ENCODE peak calls at places on chromosomes 13 and 19, in nine cellular contexts. K, W, S, E, F, I, A, J and T are unnamed samples.

GRCh38 chr13:43246382-43246781 is 223.0 kb downstream of the DNAJC15 start:
- DNase-seq in I (no peak), S (no peak), K (no peak), W (no peak), J (no peak), A (no peak), F (no peak), E (no peak), T (no peak)

GRCh38 chr19:19458110-19458816 is 52.8 kb downstream of the GATAD2A start:
- DNase-seq in J (no peak), E (no peak), A (no peak), I (no peak), S (no peak), F (no peak), K (no peak), W (no peak), T (no peak)

GRCh38 chr13:86572115-86572514 is 772.9 kb upstream of the SLITRK6 start:
- DNase-seq in K (no peak), W (no peak), A (no peak), E (no peak), J (peak; percentile 66), F (no peak), I (no peak), S (no peak), T (no peak)

GRCh38 chr13:28761586-28761985 is 42.8 kb upstream of the SLC46A3 start:
- DNase-seq in A (no peak), J (peak; percentile 49), F (no peak), K (no peak), E (no peak), I (no peak), S (no peak), W (no peak), T (no peak)

GRCh38 chr13:79557666-79558065 is 76.7 kb downstream of the NDFIP2 start:
- DNase-seq in K (no peak), I (no peak), A (no peak), S (no peak), E (no peak), J (no peak), F (no peak), W (no peak), T (no peak)

GRCh38 chr13:103325675-103326074 is 259.5 kb upstream of the SLC10A2 start:
- DNase-seq in J (no peak), A (no peak), W (no peak), E (no peak), K (no peak), F (no peak), I (no peak), S (no peak), T (no peak)

GRCh38 chr19:15790096-15790495 is 2.6 kb downstream of the OR10H5 start:
- DNase-seq in S (no peak), F (no peak), I (no peak), A (no peak), E (no peak), J (peak; percentile 26), K (no peak), W (no peak), T (no peak)

GRCh38 chr19:15701757-15702589 is 25.9 kb upstream of the OR10H2 start:
- DNase-seq in A (no peak), F (no peak), J (peak; percentile 8), W (no peak), S (no peak), K (peak; percentile 59), E (no peak), I (no peak), T (no peak)

GRCh38 chr13:42660367-42660965 is 86.5 kb downstream of the TNFSF11 start:
- DNase-seq in E (no peak), K (no peak), I (no peak), F (no peak), S (no peak), W (no peak), A (no peak), J (no peak), T (no peak)

GRCh38 chr19:47813304-47813994 is 8.3 kb upstream of the CRX start:
- DNase-seq in W (peak; percentile 8), A (peak; percentile 75), I (peak; percentile 93), E (peak; percentile 69), F (peak; percentile 66), S (peak; percentile 60), K (no peak), J (peak; percentile 44), T (peak; percentile 23)

GRCh38 chr13:94917814-94918213 is 205.5 kb upstream of the SOX21 start:
- DNase-seq in S (no peak), J (peak; percentile 21), I (peak; percentile 40), E (no peak), K (no peak), F (no peak), W (no peak), A (no peak), T (peak; percentile 3)

GRCh38 chr13:39186205-39186880 is 148.1 kb downstream of the NHLRC3 start:
- DNase-seq in A (no peak), W (no peak), F (no peak), K (no peak), J (no peak), S (no peak), E (peak; percentile 47), I (no peak), T (no peak)

GRCh38 chr19:5006821-5007220 is 37.9 kb downstream of the KDM4B start:
- DNase-seq in J (no peak), S (no peak), I (no peak), E (no peak), K (no peak), A (no peak), W (no peak), F (no peak), T (no peak)

GRCh38 chr19:16076958-16077611 is 790 bp downstream of the TPM4 start:
- DNase-seq in W (peak; percentile 56), J (no peak), I (no peak), E (peak; percentile 61), S (peak; percentile 59), F (peak; percentile 26), A (no peak), K (peak; percentile 30), T (no peak)

GRCh38 chr13:40153516-40153915 is 498.1 kb downstream of the COG6 start:
- DNase-seq in I (no peak), A (no peak), S (no peak), J (no peak), E (no peak), K (no peak), W (no peak), F (no peak), T (no peak)

GRCh38 chr19:6393982-6394412 is 1.0 kb upstream of the GTF2F1 start:
- DNase-seq in I (no peak), A (no peak), E (no peak), K (no peak), J (no peak), W (no peak), F (no peak), S (no peak), T (no peak)

GRCh38 chr13:37495046-37495445 is 103.5 kb downstream of the POSTN start:
- DNase-seq in K (no peak), S (no peak), I (no peak), J (peak; percentile 77), F (no peak), E (no peak), A (no peak), W (no peak), T (peak; percentile 22)

GRCh38 chr19:48396010-48396870 is 2.8 kb downstream of the GRIN2D start:
- DNase-seq in E (no peak), A (no peak), F (no peak), J (no peak), S (no peak), I (no peak), W (no peak), K (no peak), T (no peak)

GRCh38 chr19:5407356-5407755 is 47.9 kb upstream of the ZNRF4 start:
- DNase-seq in J (peak; percentile 35), K (no peak), S (no peak), W (no peak), I (no peak), E (no peak), A (no peak), F (no peak), T (peak; percentile 15)